ENCODE peak calls at places on chromosomes 16 and 17, in ten cellular contexts. Y, C, O, F, N, P, J, X, Q and W are unnamed samples.

GRCh38 chr16:84895016-84895415 is 75.2 kb downstream of the CRISPLD2 start:
- DNase-seq in Y (no peak), C (no peak), O (no peak), F (no peak), N (no peak), P (no peak), J (no peak), X (no peak), Q (no peak), W (no peak)

GRCh38 chr16:57226701-57227621 is 18.1 kb upstream of the ARL2BP start:
- DNase-seq in Y (no peak), C (no peak), O (no peak), F (no peak), N (no peak), P (no peak), J (no peak), X (no peak), Q (no peak), W (peak; percentile 50)

GRCh38 chr16:30054959-30055553 is 10.5 kb upstream of the ALDOA start:
- DNase-seq in Y (peak; percentile 35), C (no peak), O (no peak), F (peak; percentile 87), N (peak; percentile 70), P (peak; percentile 33), J (no peak), X (no peak), Q (no peak), W (no peak)

GRCh38 chr17:40348562-40349476 is 15.7 kb downstream of the GJD3 start:
- DNase-seq in Y (no peak), C (peak; percentile 68), O (no peak), F (no peak), N (no peak), P (no peak), J (no peak), X (no peak), Q (peak; percentile 67), W (no peak)

GRCh38 chr16:28494141-28494851 is at the start of gene APOBR:
- DNase-seq in Y (peak; percentile 71), C (no peak), O (no peak), F (no peak), N (peak; percentile 87), P (no peak), J (no peak), X (peak; percentile 97), Q (peak; percentile 44), W (no peak)

GRCh38 chr16:17343729-17344128 is 127.0 kb downstream of the XYLT1 start:
- DNase-seq in Y (no peak), C (no peak), O (no peak), F (no peak), N (no peak), P (no peak), J (no peak), X (peak; percentile 35), Q (no peak), W (no peak)

GRCh38 chr16:85978291-85978775 is 79.4 kb downstream of the IRF8 start:
- DNase-seq in Y (no peak), C (no peak), O (no peak), F (no peak), N (no peak), P (no peak), J (no peak), X (no peak), Q (no peak), W (no peak)

GRCh38 chr16:1791943-1792812 is 1.3 kb downstream of the IGFALS start:
- DNase-seq in Y (no peak), C (no peak), O (no peak), F (peak; percentile 51), N (no peak), P (no peak), J (peak; percentile 40), X (no peak), Q (no peak), W (no peak)

GRCh38 chr17:73748521-73748920 is 104.3 kb upstream of the SDK2 start:
- DNase-seq in Y (no peak), C (no peak), O (no peak), F (no peak), N (no peak), P (no peak), J (no peak), X (no peak), Q (no peak), W (no peak)

GRCh38 chr16:10578474-10579316 is 1.7 kb downstream of the EMP2 start:
- DNase-seq in Y (no peak), C (no peak), O (no peak), F (peak; percentile 57), N (no peak), P (no peak), J (peak; percentile 63), X (no peak), Q (no peak), W (no peak)

GRCh38 chr17:51703364-51704341 is 443.3 kb downstream of the UTP18 start:
- DNase-seq in Y (no peak), C (no peak), O (no peak), F (no peak), N (no peak), P (no peak), J (peak; percentile 76), X (no peak), Q (peak; percentile 77), W (peak; percentile 82)